ENCODE peak calls at places on chromosome 1, in five cellular contexts. I is transverse colon, V is psoas muscle, D is tibial nerve, M is HCT116. E is an unnamed sample.

GRCh38 chr1:233424727-233425222 is 97.3 kb downstream of the MAP3K21 start:
- DNase-seq in D (no peak), I (no peak), M (peak; percentile 21), V (no peak), E (no peak)

GRCh38 chr1:156308078-156308477 is 9.0 kb upstream of the VHLL start:
- DNase-seq in V (no peak), D (no peak), I (no peak), M (no peak), E (no peak)

GRCh38 chr1:205344010-205344808 is 12.5 kb downstream of the KLHDC8A start:
- DNase-seq in I (peak; percentile 45), M (no peak), D (no peak), V (peak; percentile 54), E (peak; percentile 33)

GRCh38 chr1:202852163-202852904 is 36.6 kb downstream of the RABIF start:
- DNase-seq in M (peak; percentile 70), I (peak; percentile 35), D (no peak), V (no peak), E (no peak)

GRCh38 chr1:201401700-201402099 is 2.6 kb upstream of the LAD1 start:
- DNase-seq in V (no peak), D (no peak), I (no peak), M (no peak), E (no peak)

GRCh38 chr1:9376886-9377333 is 84.2 kb downstream of the SPSB1 start:
- DNase-seq in D (peak; percentile 69), I (peak; percentile 58), M (no peak), V (peak; percentile 93), E (no peak)

GRCh38 chr1:235423214-235423652 is 56.0 kb downstream of the TBCE start:
- DNase-seq in M (no peak), I (no peak), V (no peak), D (no peak), E (no peak)

GRCh38 chr1:234609528-234610042 is 393 bp downstream of the IRF2BP2 start:
- DNase-seq in M (no peak), I (no peak), D (no peak), V (no peak), E (no peak)

GRCh38 chr1:170578356-170578755 is 46.4 kb downstream of the GORAB start:
- DNase-seq in I (no peak), V (no peak), D (no peak), M (no peak), E (no peak)

GRCh38 chr1:242187171-242187570 is 188.3 kb upstream of the MAP1LC3C start:
- DNase-seq in D (no peak), I (no peak), V (no peak), M (no peak), E (no peak)
- H3K4me3 ChIP-seq in D (no peak overlapping the region), I (no peak overlapping the region), V (no peak overlapping the region), M (no peak overlapping the region), E (no peak overlapping the region)

GRCh38 chr1:84006574-84006973 is 7.6 kb upstream of the TTLL7 start:
- DNase-seq in I (no peak), M (no peak), V (no peak), D (no peak), E (no peak)

GRCh38 chr1:84012018-84012417 is 13.1 kb upstream of the TTLL7 start:
- DNase-seq in D (no peak), V (no peak), I (no peak), M (no peak), E (no peak)

GRCh38 chr1:84013708-84014107 is 14.8 kb upstream of the TTLL7 start:
- DNase-seq in M (no peak), V (no peak), D (no peak), I (no peak), E (no peak)

GRCh38 chr1:84008631-84009030 is 9.7 kb upstream of the TTLL7 start:
- DNase-seq in M (no peak), V (no peak), I (no peak), D (no peak), E (no peak)
- H3K27ac ChIP-seq in M (no peak overlapping the region), V (no peak overlapping the region), I (no peak overlapping the region), D (no peak overlapping the region), E (no peak overlapping the region)

DNA sequence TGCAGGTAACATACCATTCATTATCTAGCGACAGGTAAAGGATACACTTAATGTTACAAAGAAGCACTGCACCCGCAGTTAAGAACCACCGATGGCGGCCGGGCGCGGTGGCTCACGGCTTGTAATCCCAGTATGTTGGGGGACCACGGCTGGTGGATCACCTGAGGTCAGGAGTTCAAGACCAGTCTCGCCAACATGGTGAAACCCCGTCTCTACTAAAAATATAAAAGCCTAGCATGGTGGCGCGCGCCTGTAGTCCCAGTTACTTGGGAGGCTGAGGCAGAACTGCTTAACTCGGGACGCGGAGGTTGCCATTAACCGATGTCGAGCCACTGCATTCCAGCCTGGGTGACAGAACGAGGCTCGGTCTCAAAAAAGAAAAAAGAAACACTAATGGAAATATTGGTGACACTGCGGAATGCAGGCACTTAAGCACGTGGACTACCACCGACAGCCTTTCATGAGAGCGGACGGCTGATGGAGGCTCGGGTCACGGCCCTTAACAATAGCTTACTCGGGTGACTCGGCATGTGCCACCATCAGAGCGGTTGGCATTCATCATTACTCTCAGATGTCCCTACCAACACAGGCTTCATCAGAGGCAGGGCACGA is 542 bp downstream of the GAS5 start:
- DNase-seq in I (no peak), V (no peak), M (no peak), D (no peak), E (no peak)
- H3K4me3 ChIP-seq in I (peak overlapping the region; percentile 57), V (peak overlapping the region; percentile 87), M (peak overlapping the region; percentile 69), D (peak overlapping the region; percentile 98), E (peak overlapping the region; percentile 94)

GRCh38 chr1:43552813-43553212 is 22.1 kb downstream of the PTPRF start:
- DNase-seq in M (no peak), D (no peak), V (no peak), I (peak; percentile 74), E (no peak)
- H3K27ac ChIP-seq in M (no peak overlapping the region), D (peak overlapping the region; percentile 19), V (no peak overlapping the region), I (peak overlapping the region; percentile 89), E (no peak overlapping the region)

GRCh38 chr1:27346991-27347627 is 5.3 kb downstream of the SYTL1 start:
- DNase-seq in D (no peak), M (no peak), I (no peak), V (no peak), E (no peak)

GRCh38 chr1:27351541-27352107 is 9.8 kb downstream of the SYTL1 start:
- DNase-seq in I (no peak), D (no peak), V (no peak), M (no peak), E (no peak)

GRCh38 chr1:27349784-27350672 is 8.2 kb downstream of the SYTL1 start:
- DNase-seq in I (peak; percentile 72), M (no peak), D (no peak), V (peak; percentile 71), E (no peak)

GRCh38 chr1:27350673-27351540 is 9.1 kb downstream of the SYTL1 start:
- DNase-seq in D (no peak), V (peak; percentile 73), I (peak; percentile 45), M (no peak), E (no peak)

DNA sequence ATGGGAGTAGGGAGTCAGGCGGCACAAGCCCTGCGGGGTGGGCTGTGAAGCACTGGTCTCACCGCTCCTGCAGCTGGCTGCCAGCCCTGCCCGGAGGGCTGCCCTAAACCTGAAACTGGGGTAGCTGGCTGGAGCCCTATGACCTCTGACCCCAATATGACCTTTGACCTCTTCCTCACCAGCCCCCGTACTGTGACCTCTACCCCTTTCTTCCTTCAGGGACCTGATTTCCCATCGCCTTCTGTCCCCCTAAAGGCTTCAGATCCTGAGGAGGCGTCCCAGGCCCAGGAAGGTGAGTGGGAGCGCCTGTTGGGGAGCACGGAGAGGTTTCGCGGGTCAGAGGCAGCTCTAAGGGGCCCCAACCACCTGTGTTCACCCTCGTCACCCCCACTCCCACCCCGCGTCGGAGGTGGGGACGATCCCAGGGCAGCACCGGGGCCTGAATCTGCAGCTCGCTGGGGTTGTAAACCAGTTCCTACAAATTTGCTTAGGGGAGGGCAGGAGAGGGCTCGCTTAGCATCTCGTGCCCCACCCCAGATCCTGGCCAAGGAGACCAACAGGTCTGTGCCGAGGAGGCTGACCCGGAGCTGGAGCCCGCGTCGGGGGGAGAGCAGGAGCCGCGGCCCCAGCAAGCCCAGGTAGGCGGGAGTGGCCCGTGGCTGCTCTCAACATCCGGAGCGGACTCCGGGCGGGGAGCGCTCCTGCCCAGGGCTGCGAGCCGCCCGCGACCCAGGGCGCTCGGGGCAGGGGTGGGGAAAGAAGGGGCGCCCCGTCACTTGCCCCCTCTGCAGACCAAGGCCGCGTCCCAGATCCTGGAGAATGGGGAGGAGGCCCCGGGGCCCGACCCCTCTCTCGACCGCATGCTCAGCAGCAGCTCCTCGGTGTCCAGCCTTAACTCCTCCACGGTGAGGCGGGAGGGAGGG is 7.3 kb downstream of the SYTL1 start:
- DNase-seq in I (peak; percentile 73), D (no peak), M (peak; percentile 62), V (no peak), E (no peak)
- H3K4me3 ChIP-seq in I (peak overlapping the region; percentile 28), D (peak overlapping the region; percentile 15), M (peak overlapping the region; percentile 29), V (peak overlapping the region; percentile 56), E (no peak overlapping the region)

GRCh38 chr1:40381268-40382109 is 8.0 kb downstream of the SMAP2 start:
- DNase-seq in I (no peak), V (no peak), M (no peak), D (no peak), E (no peak)

GRCh38 chr1:40380817-40381216 is 7.3 kb downstream of the SMAP2 start:
- DNase-seq in D (no peak), I (no peak), V (no peak), M (no peak), E (no peak)

GRCh38 chr1:40383095-40383487 is 9.6 kb downstream of the SMAP2 start:
- DNase-seq in M (no peak), I (no peak), V (no peak), D (no peak), E (no peak)

GRCh38 chr1:40382601-40383000 is 9.1 kb downstream of the SMAP2 start:
- DNase-seq in M (no peak), D (no peak), I (no peak), V (no peak), E (no peak)

DNA sequence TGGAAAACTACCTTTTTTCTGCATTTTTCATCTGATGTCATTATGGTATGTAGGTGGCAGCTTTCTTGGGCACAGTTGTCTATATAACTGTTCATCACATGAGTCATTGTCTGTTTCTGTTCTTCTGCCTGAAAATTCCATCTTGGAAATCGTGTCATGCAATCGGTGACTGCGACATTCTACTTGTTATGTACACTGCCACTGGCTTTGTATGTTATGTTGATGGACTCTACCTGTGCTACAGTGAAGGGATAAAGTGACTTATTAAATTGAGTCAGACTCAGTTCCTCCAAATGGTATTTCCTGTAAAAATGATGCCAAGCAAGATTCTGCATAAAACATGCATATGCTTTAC is 8.6 kb downstream of the SMAP2 start:
- DNase-seq in V (no peak), D (no peak), M (no peak), I (no peak), E (no peak)
- H3K27ac ChIP-seq in V (no peak overlapping the region), D (peak overlapping the region; percentile 92), M (no peak overlapping the region), I (peak overlapping the region; percentile 90), E (peak overlapping the region; percentile 99)

GRCh38 chr1:10675813-10676212 is 120.6 kb downstream of the CASZ1 start:
- DNase-seq in M (no peak), I (peak; percentile 38), D (no peak), V (no peak), E (no peak)
- H3K4me3 ChIP-seq in M (no peak overlapping the region), I (no peak overlapping the region), D (no peak overlapping the region), V (no peak overlapping the region), E (no peak overlapping the region)

E was measured in CD4-positive, CD25-positive, alpha-beta regulatory T cell.